ENCODE peak calls at places on chromosomes 5 and 9, in six cellular contexts. S, N, I, A, K and F are unnamed samples.
A peak's percentile ranks its signal among the peaks of the same experiment; 100 is the strongest.

GRCh38 chr5:168334161-168335094 is 43.0 kb downstream of the WWC1 start:
- DNase-seq in N (no peak), S (peak; percentile 84), A (peak; percentile 36), I (no peak), K (peak; percentile 17), F (no peak)

GRCh38 chr5:58294598-58295298 is 165.1 kb downstream of the PLK2 start:
- DNase-seq in A (no peak), K (peak; percentile 34), I (no peak), N (peak; percentile 57), S (peak; percentile 55), F (peak; percentile 77)

GRCh38 chr9:614421-614820 is 227.1 kb upstream of the DMRT1 start:
- DNase-seq in A (no peak), S (peak; percentile 24), K (no peak), N (no peak), I (no peak), F (no peak)

GRCh38 chr9:37747271-37747753 is 6.3 kb upstream of the TRMT10B start:
- DNase-seq in A (peak; percentile 45), I (peak; percentile 68), S (peak; percentile 60), K (peak; percentile 78), N (peak; percentile 69), F (peak; percentile 64)

GRCh38 chr9:112049834-112050516 is 125.1 kb downstream of the SUSD1 start:
- DNase-seq in N (no peak), K (no peak), I (no peak), S (peak; percentile 75), A (no peak), F (no peak)

GRCh38 chr5:89313804-89314588 is 431.0 kb upstream of the MEF2C start:
- DNase-seq in I (no peak), N (peak; percentile 66), A (no peak), K (peak; percentile 92), S (peak; percentile 99), F (peak; percentile 70)

GRCh38 chr9:128651798-128652197 is 4.8 kb downstream of the DYNC2I2 start:
- DNase-seq in K (no peak), N (no peak), S (no peak), A (no peak), I (no peak), F (no peak)

GRCh38 chr9:133590231-133590855 is 18.8 kb downstream of the FAM163B start:
- DNase-seq in I (no peak), K (no peak), S (no peak), A (no peak), N (no peak), F (no peak)

GRCh38 chr9:88991066-88992030 is at the start of gene S1PR3:
- DNase-seq in S (peak; percentile 45), A (peak; percentile 72), N (peak; percentile 36), K (peak; percentile 63), I (no peak), F (peak; percentile 45)

GRCh38 chr9:31140316-31140715 is 1244.1 kb upstream of the ACO1 start:
- DNase-seq in K (peak; percentile 29), I (no peak), S (peak; percentile 59), A (no peak), N (peak; percentile 51), F (no peak)

GRCh38 chr5:9784231-9784630 is 154.1 kb upstream of the TAS2R1 start:
- DNase-seq in S (no peak), A (no peak), N (no peak), K (no peak), I (no peak), F (no peak)

GRCh38 chr5:45774528-45774927 is 78.3 kb upstream of the HCN1 start:
- DNase-seq in K (no peak), S (no peak), I (no peak), N (peak; percentile 40), A (no peak), F (no peak)

GRCh38 chr5:141084487-141084989 is 9.9 kb upstream of the PCDHB2 start:
- DNase-seq in K (peak; percentile 54), I (peak; percentile 25), N (peak; percentile 47), A (peak; percentile 8), S (peak; percentile 38), F (peak; percentile 39)

GRCh38 chr9:96766199-96766598 is 11.7 kb downstream of the ZNF510 start:
- DNase-seq in I (no peak), K (no peak), N (no peak), A (no peak), S (no peak), F (no peak)

GRCh38 chr9:108634164-108634563 is 221.6 kb downstream of the ACTL7B start:
- DNase-seq in K (no peak), A (no peak), N (peak; percentile 37), I (no peak), S (peak; percentile 16), F (no peak)

GRCh38 chr9:7813030-7813429 is 13.5 kb upstream of the DMAC1 start:
- DNase-seq in N (no peak), S (no peak), I (no peak), A (no peak), K (no peak), F (no peak)

GRCh38 chr9:35605336-35606137 is 475 bp downstream of the TESK1 start:
- DNase-seq in N (no peak), A (no peak), I (peak; percentile 35), S (no peak), K (peak; percentile 18), F (no peak)

GRCh38 chr9:91253488-91253887 is 108.2 kb downstream of the AUH start:
- DNase-seq in N (no peak), K (peak; percentile 33), A (no peak), S (no peak), I (peak; percentile 31), F (no peak)

GRCh38 chr5:173457482-173457881 is 129.3 kb upstream of the STC2 start:
- DNase-seq in A (no peak), K (peak; percentile 86), S (peak; percentile 39), N (peak; percentile 21), I (peak; percentile 4), F (no peak)

GRCh38 chr9:89814340-89815040 is 209.7 kb downstream of the GADD45G start:
- DNase-seq in A (no peak), K (peak; percentile 81), I (peak; percentile 35), N (no peak), S (peak; percentile 74), F (peak; percentile 60)

GRCh38 chr5:169367861-169368260 is 66.9 kb upstream of the SLIT3 start:
- DNase-seq in I (no peak), S (no peak), A (no peak), N (no peak), K (no peak), F (peak; percentile 44)

GRCh38 chr5:123755587-123756324 is 243.8 kb downstream of the CSNK1G3 start:
- DNase-seq in N (peak; percentile 4), K (peak; percentile 55), A (no peak), S (peak; percentile 92), I (no peak), F (no peak)

GRCh38 chr5:142847898-142848790 is 78.0 kb downstream of the ARHGAP26 start:
- DNase-seq in A (no peak), S (peak; percentile 75), I (no peak), N (no peak), K (no peak), F (no peak)

GRCh38 chr9:124291801-124292396 is 34.1 kb downstream of the NEK6 start:
- DNase-seq in A (no peak), I (peak; percentile 8), S (no peak), N (no peak), K (peak; percentile 87), F (no peak)
- H3K9ac ChIP-seq in A (no peak overlapping the region), I (no peak overlapping the region), S (no peak overlapping the region), N (no peak overlapping the region), K (peak overlapping the region; percentile 4), F (no peak overlapping the region)

GRCh38 chr5:174735498-174736350 is 11.3 kb downstream of the MSX2 start:
- DNase-seq in N (peak; percentile 62), K (no peak), I (no peak), A (no peak), S (peak; percentile 26), F (no peak)
- H3K4me1 ChIP-seq in N (no peaks in the 10 kb centered on the region), K (no peaks in the 10 kb centered on the region), I (no peaks in the 10 kb centered on the region), A (peaks cover 8% of the 10 kb centered on the region), S (no peaks in the 10 kb centered on the region), F (no peaks in the 10 kb centered on the region)

GRCh38 chr9:121286973-121287721 is 19.2 kb downstream of the GSN start:
- DNase-seq in A (peak; percentile 68), S (peak; percentile 95), I (no peak), N (peak; percentile 96), K (peak; percentile 97), F (peak; percentile 98)
- H3K9ac ChIP-seq in A (no peak overlapping the region), S (peak overlapping the region; percentile 71), I (no peak overlapping the region), N (peak overlapping the region; percentile 86), K (peak overlapping the region; percentile 93), F (peak overlapping the region; percentile 78)

GRCh38 chr9:134704499-134704898 is 62.9 kb downstream of the COL5A1 start:
- DNase-seq in K (no peak), N (no peak), A (no peak), I (no peak), S (peak; percentile 62), F (peak; percentile 6)
- H3K4me1 ChIP-seq in K (peaks cover 36% of the 10 kb centered on the region), N (no peaks in the 10 kb centered on the region), A (peaks cover 3% of the 10 kb centered on the region), I (no peaks in the 10 kb centered on the region), S (peaks cover 14% of the 10 kb centered on the region), F (no peaks in the 10 kb centered on the region)

GRCh38 chr5:78540335-78541057 is 108.1 kb downstream of the LHFPL2 start:
- DNase-seq in A (no peak), N (no peak), S (peak; percentile 52), I (no peak), K (no peak), F (no peak)

GRCh38 chr5:78536797-78537196 is 111.8 kb downstream of the LHFPL2 start:
- DNase-seq in N (no peak), A (no peak), K (no peak), I (no peak), S (no peak), F (no peak)

GRCh38 chr5:78537406-78537805 is 111.2 kb downstream of the LHFPL2 start:
- DNase-seq in S (no peak), N (no peak), I (no peak), A (no peak), K (no peak), F (no peak)

GRCh38 chr5:78537821-78538220 is 110.8 kb downstream of the LHFPL2 start:
- DNase-seq in I (no peak), A (no peak), S (peak; percentile 56), N (peak; percentile 65), K (peak; percentile 68), F (peak; percentile 61)

DNA sequence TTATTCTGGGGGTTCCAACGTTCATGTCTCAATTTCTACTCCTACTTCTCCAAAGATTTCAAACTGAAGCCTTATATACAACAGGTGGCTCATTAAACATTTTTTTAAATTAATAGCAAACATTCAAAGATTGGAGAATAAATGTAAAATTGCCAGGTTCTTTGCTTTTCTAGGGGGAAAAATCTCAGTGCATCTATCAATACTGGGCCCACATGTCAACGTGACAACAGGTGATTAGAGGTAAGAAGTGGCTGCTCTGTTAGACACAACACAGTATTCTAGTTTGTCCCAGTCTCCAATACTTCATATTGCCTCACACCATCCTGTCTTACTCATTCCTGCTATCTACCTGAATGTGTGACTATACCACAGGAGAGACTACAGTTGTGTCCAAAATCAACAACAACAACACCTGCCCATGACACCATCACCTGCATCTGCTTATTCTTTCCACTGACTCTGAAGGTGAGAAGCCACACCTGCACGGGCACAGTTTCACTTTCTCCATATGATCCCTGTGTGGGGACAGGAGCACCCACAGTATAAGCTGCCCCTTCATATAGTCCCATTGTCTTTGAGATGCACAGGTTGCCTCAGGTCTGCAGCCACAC is 110.2 kb downstream of the LHFPL2 start:
- DNase-seq in N (no peak), S (no peak), A (no peak), K (no peak), I (no peak), F (no peak)
- H3K9ac ChIP-seq in N (no peak overlapping the region), S (no peak overlapping the region), A (no peak overlapping the region), K (peak overlapping the region; percentile 7), I (no peak overlapping the region), F (no peak overlapping the region)

GRCh38 chr9:131407717-131408195 is 13.9 kb downstream of the PRRC2B start:
- DNase-seq in I (no peak), S (peak; percentile 68), N (no peak), A (no peak), K (peak; percentile 35), F (peak; percentile 63)
- H3K4me1 ChIP-seq in I (peaks cover 8% of the 10 kb centered on the region), S (peaks cover 43% of the 10 kb centered on the region), N (peaks cover 4% of the 10 kb centered on the region), A (peaks cover 37% of the 10 kb centered on the region), K (peaks cover 49% of the 10 kb centered on the region), F (peaks cover 46% of the 10 kb centered on the region)

GRCh38 chr5:73938938-73939320 is 312.9 kb downstream of the ARHGEF28 start:
- DNase-seq in A (no peak), N (no peak), I (no peak), K (no peak), S (no peak), F (no peak)
- H3K9ac ChIP-seq in A (no peak overlapping the region), N (no peak overlapping the region), I (no peak overlapping the region), K (peak overlapping the region; percentile 74), S (no peak overlapping the region), F (no peak overlapping the region)